ENCODE peak calls at places on chromosome 7, in eight cellular contexts. B is mucosa of descending colon, I is adrenal gland, X is cardiac muscle cell, Y is small intestine, L is Panc1, F is PC-3, C is BE2C. Z is an unnamed sample. For H3K4me1, the result is how much of the 10 kb centered on the place peaks cover.

GRCh38 chr7:159227433-159227832 is 82.8 kb upstream of the VIPR2 start:
- DNase-seq in F (no peak), L (no peak), Y (no peak), B (no peak), C (no peak), I (peak), X (no peak), Z (no peak)

GRCh38 chr7:3673524-3673923 is 372.5 kb downstream of the SDK1 start:
- DNase-seq in X (peak), B (no peak), C (peak), I (no peak), F (peak), Y (peak), L (no peak), Z (no peak)

GRCh38 chr7:68216046-68216445 is 1219.4 kb downstream of the TYW1 start:
- DNase-seq in X (peak), L (no peak), I (peak), Y (no peak), C (no peak), F (no peak), B (no peak), Z (no peak)

GRCh38 chr7:129664029-129665012 is 52.8 kb downstream of the NRF1 start:
- DNase-seq in L (peak), B (no peak), X (peak), Y (peak), C (no peak), I (no peak), F (peak), Z (no peak)

GRCh38 chr7:45080958-45081669 is 7.7 kb downstream of the NACAD start:
- DNase-seq in X (no peak), C (no peak), I (no peak), L (no peak), Y (no peak), F (no peak), B (no peak), Z (no peak)

GRCh38 chr7:924541-925231 is 29.8 kb downstream of the ADAP1 start:
- DNase-seq in C (no peak), B (peak), F (no peak), L (no peak), X (no peak), I (peak), Y (peak), Z (peak)

GRCh38 chr7:875476-876076 is 778 bp upstream of the GET4 start:
- DNase-seq in C (no peak), I (no peak), Y (no peak), F (no peak), X (no peak), B (peak), L (no peak), Z (no peak)

GRCh38 chr7:43779032-43779812 is 20.7 kb downstream of the BLVRA start:
- DNase-seq in C (no peak), L (no peak), F (no peak), B (no peak), Y (no peak), I (no peak), X (no peak), Z (no peak)

GRCh38 chr7:556837-557555 is 37.4 kb upstream of the PDGFA start:
- DNase-seq in C (no peak), L (no peak), Y (no peak), I (no peak), X (no peak), F (no peak), B (no peak), Z (no peak)

GRCh38 chr7:71864130-71864529 is 548.0 kb downstream of the CALN1 start:
- DNase-seq in C (no peak), F (no peak), X (no peak), B (no peak), L (no peak), Y (no peak), I (no peak), Z (no peak)

GRCh38 chr7:76278540-76278939 is 23.9 kb upstream of the HSPB1 start:
- DNase-seq in I (peak), B (no peak), X (no peak), Y (no peak), C (peak), L (no peak), F (no peak), Z (no peak)

GRCh38 chr7:135977020-135977741 is at the start of gene MTPN:
- DNase-seq in B (peak), Y (peak), C (peak), X (peak), I (peak), F (peak), L (peak), Z (peak)

GRCh38 chr7:135971366-135971725 is 5.8 kb downstream of the MTPN start:
- DNase-seq in Y (no peak), C (no peak), L (no peak), X (no peak), B (no peak), F (no peak), I (no peak), Z (no peak)

GRCh38 chr7:135977742-135978066 is 545 bp upstream of the MTPN start:
- DNase-seq in Y (no peak), B (no peak), I (no peak), C (no peak), L (no peak), X (no peak), F (no peak), Z (no peak)

GRCh38 chr7:135976312-135977019 is 693 bp downstream of the MTPN start:
- DNase-seq in F (peak), L (no peak), X (no peak), Y (peak), I (no peak), C (peak), B (peak), Z (no peak)

GRCh38 chr7:135974667-135975066 is 2.5 kb downstream of the MTPN start:
- DNase-seq in B (no peak), F (no peak), C (no peak), L (no peak), X (no peak), Y (no peak), I (no peak), Z (no peak)
- H3K4me1 ChIP-seq in B (under half), F (under half), C (under half), L (under half), X (under half), Y (under half), I (half or more), Z (under half)

DNA sequence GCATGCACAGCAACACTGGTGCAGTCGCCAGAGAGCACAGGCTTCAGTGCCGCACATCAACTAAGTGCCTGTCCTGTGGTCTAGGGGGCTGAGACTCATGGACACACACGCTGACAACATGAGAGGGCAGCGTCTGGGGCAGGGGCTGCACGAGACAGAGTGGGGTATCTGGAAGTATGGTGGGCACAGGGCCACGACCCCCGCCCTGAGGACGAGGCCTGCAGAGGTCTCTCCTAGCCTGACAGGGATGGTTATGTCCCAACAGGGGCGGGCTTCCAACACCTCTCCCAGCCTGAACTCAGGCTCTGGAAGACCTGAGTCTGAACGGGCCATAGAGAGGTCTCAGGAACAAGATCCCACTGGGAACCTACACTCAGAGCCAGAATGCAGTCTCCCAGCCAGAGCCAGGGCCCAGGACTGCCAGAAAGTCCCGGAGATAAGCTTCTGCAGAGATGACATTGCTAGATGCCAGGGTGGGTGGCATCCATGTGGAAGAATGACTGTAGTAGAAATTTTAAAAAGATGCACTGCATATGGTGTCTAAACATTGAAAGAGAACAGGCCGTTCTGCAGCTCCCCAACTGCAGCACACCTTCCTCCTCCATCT is 86.5 kb downstream of the TNS3 start:
- DNase-seq in F (no peak), Y (no peak), L (no peak), I (no peak), B (no peak), X (no peak), C (no peak), Z (peak)
- H3K4me1 ChIP-seq in F (under half), Y (under half), L (half or more), I (half or more), B (under half), X (under half), C (under half), Z (under half)

GRCh38 chr7:96995406-96996110 is 9.8 kb upstream of the DLX6 start:
- DNase-seq in F (no peak), L (no peak), I (no peak), X (no peak), B (no peak), C (no peak), Y (no peak), Z (no peak)
- H3K4me1 ChIP-seq in F (under half), L (under half), I (under half), X (under half), B (under half), C (under half), Y (under half), Z (under half)

GRCh38 chr7:123747620-123748141 is 1.1 kb downstream of the WASL start:
- DNase-seq in I (peak), Y (peak), L (no peak), F (peak), B (peak), X (peak), C (peak), Z (peak)
- H3K4me1 ChIP-seq in I (half or more), Y (under half), L (under half), F (under half), B (under half), X (half or more), C (under half), Z (under half)

GRCh38 chr7:70316745-70317144 is 718.5 kb downstream of the AUTS2 start:
- DNase-seq in F (no peak), X (no peak), I (no peak), B (no peak), C (no peak), L (no peak), Y (no peak), Z (no peak)

GRCh38 chr7:70319057-70319456 is 720.8 kb downstream of the AUTS2 start:
- DNase-seq in F (no peak), X (no peak), L (no peak), B (no peak), C (no peak), Y (no peak), I (no peak), Z (no peak)

GRCh38 chr7:70321016-70321415 is 722.7 kb downstream of the AUTS2 start:
- DNase-seq in L (no peak), X (no peak), C (no peak), Y (no peak), B (no peak), I (no peak), F (no peak), Z (no peak)

GRCh38 chr7:70317356-70317755 is 719.1 kb downstream of the AUTS2 start:
- DNase-seq in B (no peak), Y (no peak), F (no peak), C (no peak), I (no peak), L (no peak), X (no peak), Z (no peak)

GRCh38 chr7:70318511-70318910 is 720.2 kb downstream of the AUTS2 start:
- DNase-seq in F (no peak), B (no peak), C (no peak), L (no peak), I (no peak), X (no peak), Y (no peak), Z (no peak)
- H3K4me1 ChIP-seq in F (under half), B (under half), C (under half), L (under half), I (under half), X (under half), Y (under half), Z (under half)

DNA sequence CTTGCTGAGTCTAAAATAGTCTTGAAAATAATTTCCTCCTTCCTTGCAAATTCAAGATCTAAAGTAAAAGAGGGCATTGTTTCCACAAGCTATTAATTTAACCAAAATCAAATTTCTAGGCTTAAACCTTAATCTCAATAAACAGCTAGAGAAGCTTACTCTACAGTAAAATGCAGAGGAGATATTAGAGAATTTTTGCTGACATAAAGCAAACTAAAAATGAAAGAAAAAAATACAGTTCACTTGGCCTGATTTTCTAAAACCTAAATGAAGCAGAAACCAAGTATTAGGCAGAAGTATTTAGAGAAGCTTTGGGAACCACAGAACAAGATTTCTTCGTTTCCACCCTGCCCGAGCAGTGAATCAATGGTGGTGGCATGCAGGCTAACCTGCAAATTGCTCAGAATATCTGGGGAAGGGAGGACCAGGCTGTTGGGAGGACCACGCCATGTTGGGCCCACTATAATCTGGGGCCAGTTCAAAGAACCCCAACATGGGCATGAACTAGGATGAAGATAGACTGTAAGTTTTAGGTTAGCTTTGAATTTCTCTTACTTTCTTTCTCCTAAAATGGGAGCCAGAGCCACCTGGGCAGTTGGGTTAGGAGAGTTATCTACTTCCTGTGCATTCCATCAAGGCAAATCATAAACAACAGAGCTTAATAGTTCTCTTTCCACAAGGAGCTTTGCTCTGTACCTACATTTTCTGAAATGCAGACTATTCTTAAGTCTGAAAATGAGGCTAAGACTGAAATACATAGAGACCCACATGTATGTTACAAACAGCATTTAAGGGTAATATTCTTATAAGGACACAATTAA is 4.1 kb downstream of the LAMB1 start:
- DNase-seq in Y (no peak), F (no peak), L (no peak), X (no peak), C (no peak), B (no peak), I (no peak), Z (no peak)
- H3K4me1 ChIP-seq in Y (under half), F (half or more), L (half or more), X (under half), C (under half), B (under half), I (under half), Z (under half)

DNA sequence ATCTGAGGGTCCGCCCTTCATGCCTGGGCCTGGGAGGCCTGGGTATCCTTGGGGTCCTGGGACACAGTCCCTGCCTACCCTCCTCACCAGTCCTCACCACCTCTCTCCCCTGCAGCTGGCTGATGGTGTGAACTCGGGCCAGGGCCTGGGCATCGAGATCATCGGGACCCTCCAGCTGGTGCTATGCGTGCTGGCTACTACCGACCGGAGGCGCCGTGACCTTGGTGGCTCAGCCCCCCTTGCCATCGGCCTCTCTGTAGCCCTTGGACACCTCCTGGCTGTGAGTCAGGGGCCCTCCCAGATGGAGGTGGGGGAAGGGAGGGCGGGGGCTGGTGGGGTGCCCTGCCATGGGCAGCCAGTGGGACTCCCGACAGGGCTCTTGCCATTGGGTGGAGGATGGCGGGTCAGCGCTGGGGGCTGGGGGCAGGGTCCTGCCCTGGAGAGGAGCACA is 10.3 kb downstream of the AQP1 start:
- DNase-seq in X (no peak), C (peak), I (peak), Y (no peak), B (peak), F (no peak), L (no peak), Z (no peak)
- H3K4me1 ChIP-seq in X (half or more), C (under half), I (under half), Y (under half), B (under half), F (under half), L (under half), Z (under half)

GRCh38 chr7:137975223-137975622 is 26.7 kb downstream of the CREB3L2 start:
- DNase-seq in C (no peak), Y (no peak), F (no peak), B (no peak), I (peak), L (no peak), X (no peak), Z (no peak)

GRCh38 chr7:137977173-137977572 is 24.7 kb downstream of the CREB3L2 start:
- DNase-seq in X (no peak), L (no peak), C (no peak), Y (no peak), F (peak), B (no peak), I (no peak), Z (no peak)

GRCh38 chr7:137978464-137979237 is 23.2 kb downstream of the CREB3L2 start:
- DNase-seq in Y (no peak), C (no peak), X (no peak), L (peak), F (peak), B (no peak), I (peak), Z (peak)

GRCh38 chr7:137975768-137976167 is 26.1 kb downstream of the CREB3L2 start:
- DNase-seq in F (no peak), L (no peak), Y (no peak), I (no peak), C (no peak), X (no peak), B (no peak), Z (no peak)

GRCh38 chr7:137976700-137977099 is 25.2 kb downstream of the CREB3L2 start:
- DNase-seq in B (no peak), X (no peak), Y (no peak), C (no peak), L (no peak), F (no peak), I (no peak), Z (no peak)
- H3K4me1 ChIP-seq in B (under half), X (under half), Y (under half), C (under half), L (under half), F (under half), I (half or more), Z (under half)

DNA sequence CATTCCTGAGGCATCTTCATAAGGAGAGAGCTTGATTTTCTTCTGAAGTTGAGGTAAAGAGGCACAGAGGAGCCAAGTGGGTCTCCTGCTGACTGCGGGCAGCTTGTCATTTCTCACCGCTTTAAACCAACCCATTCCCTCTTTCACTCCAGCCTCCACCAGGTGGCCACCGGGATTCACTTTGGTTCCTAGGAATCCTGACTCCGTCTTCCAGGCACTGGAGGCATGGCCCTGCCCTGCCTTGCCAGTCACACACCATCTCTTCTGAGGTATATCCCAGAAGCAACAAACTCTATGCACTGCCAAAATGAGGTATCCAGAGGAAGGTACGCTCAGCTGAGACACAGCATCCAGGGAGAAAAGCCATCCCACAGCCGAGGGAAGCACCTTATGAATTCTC is 280.8 kb downstream of the TNS3 start:
- DNase-seq in L (no peak), X (no peak), I (no peak), C (no peak), B (no peak), F (no peak), Y (no peak), Z (no peak)
- H3K4me1 ChIP-seq in L (under half), X (under half), I (under half), C (under half), B (under half), F (under half), Y (under half), Z (under half)

Z was measured in aorta.